ENCODE peak calls at places on chromosomes 5 and 9, in six cellular contexts. I is M059J, K is T follicular helper cell, O is islet precursor cell, Z is cardiac muscle cell, G is RCC 7860. Y is an unnamed sample.

GRCh38 chr9:94859891-94860290 is 133.4 kb downstream of the AOPEP start:
- DNase-seq in I (no peak), K (no peak), O (no peak), Z (no peak), G (no peak), Y (no peak)

GRCh38 chr5:66742083-66742895 is 146.1 kb downstream of the MAST4 start:
- DNase-seq in I (peak), K (no peak), O (no peak), Z (no peak), G (no peak), Y (peak)

GRCh38 chr9:132237481-132237880 is 75.6 kb downstream of the NTNG2 start:
- DNase-seq in I (peak), K (no peak), O (no peak), Z (no peak), G (peak), Y (no peak)

GRCh38 chr9:35776018-35776417 is 15.4 kb upstream of the NPR2 start:
- DNase-seq in I (no peak), K (no peak), O (no peak), Z (no peak), G (no peak), Y (no peak)

GRCh38 chr5:35129921-35130485 is 82.3 kb upstream of the AGXT2 start:
- DNase-seq in I (peak), K (peak), O (peak), Z (peak), G (peak), Y (no peak)

GRCh38 chr5:531101-531748 is 7.0 kb upstream of the SLC9A3 start:
- DNase-seq in I (no peak), K (no peak), O (no peak), Z (no peak), G (no peak), Y (peak)

GRCh38 chr9:136088481-136088938 is 6.6 kb downstream of the NACC2 start:
- DNase-seq in I (no peak), K (no peak), O (no peak), Z (no peak), G (no peak), Y (no peak)

GRCh38 chr5:67474597-67475238 is 278.1 kb upstream of the CD180 start:
- DNase-seq in I (no peak), K (no peak), O (no peak), Z (no peak), G (no peak), Y (no peak)

Y was measured in mesendoderm.